ENCODE peak calls at places on chromosomes 5 and 9, in four cellular contexts. Z is H1, J is HepG2, B is K562. F is an unnamed sample.

GRCh38 chr9:69279084-69279729 is 45.8 kb upstream of the ENTREP1 start:
- DNase-seq in J (no peak), Z (no peak), B (no peak), F (no peak)

GRCh38 chr5:149552038-149552494 is 827 bp upstream of the CSNK1A1 start:
- DNase-seq in B (no peak), Z (no peak), J (no peak), F (no peak)

GRCh38 chr9:26604076-26604662 is 288.4 kb downstream of the CAAP1 start:
- DNase-seq in J (no peak), B (no peak), Z (no peak), F (no peak)

GRCh38 chr9:4117835-4118610 is 181.8 kb downstream of the GLIS3 start:
- DNase-seq in B (peak; percentile 52), Z (peak; percentile 36), J (peak; percentile 9), F (peak; percentile 87)

GRCh38 chr5:181129601-181130000 is 1.4 kb downstream of the OR2V1 start:
- DNase-seq in Z (no peak), B (no peak), J (no peak), F (no peak)

GRCh38 chr5:107384256-107384655 is 286.5 kb downstream of the EFNA5 start:
- DNase-seq in J (no peak), Z (no peak), B (no peak), F (no peak)

GRCh38 chr5:38978036-38978435 is 96.2 kb downstream of the RICTOR start:
- DNase-seq in J (no peak), Z (no peak), B (no peak), F (no peak)

GRCh38 chr5:3222924-3223323 is 372.7 kb upstream of the IRX1 start:
- DNase-seq in B (no peak), Z (no peak), J (no peak), F (no peak)

GRCh38 chr5:60544162-60544561 is 155.8 kb downstream of the DEPDC1B start:
- DNase-seq in Z (no peak), J (no peak), B (no peak), F (no peak)

GRCh38 chr5:10229306-10230048 is 20.2 kb downstream of the ATPSCKMT start:
- DNase-seq in Z (no peak), J (no peak), B (peak; percentile 18), F (no peak)

GRCh38 chr5:146165469-146165868 is 17.0 kb downstream of the LARS1 start:
- DNase-seq in J (no peak), Z (no peak), B (no peak), F (no peak)

GRCh38 chr5:95838552-95838951 is 16.0 kb upstream of the GLRX start:
- DNase-seq in B (no peak), J (no peak), Z (no peak), F (no peak)

GRCh38 chr9:38486837-38487236 is 62.6 kb upstream of the IGFBPL1 start:
- DNase-seq in B (no peak), J (no peak), Z (no peak), F (peak; percentile 26)

GRCh38 chr9:130493476-130493875 is 48.7 kb downstream of the ASS1 start:
- DNase-seq in Z (no peak), B (no peak), J (no peak), F (no peak)

GRCh38 chr9:111477677-111478076 is 6.5 kb downstream of the ECPAS start:
- DNase-seq in J (no peak), B (no peak), Z (no peak), F (no peak)

GRCh38 chr9:115211413-115212204 is 93.7 kb upstream of the TNC start:
- DNase-seq in Z (no peak), B (no peak), J (no peak), F (no peak)

GRCh38 chr9:123318961-123319421 is 37.0 kb upstream of the CRB2 start:
- DNase-seq in Z (no peak), B (no peak), J (no peak), F (no peak)

GRCh38 chr5:6705959-6706358 is 7.3 kb upstream of the TENT4A start:
- DNase-seq in Z (no peak), J (no peak), B (no peak), F (no peak)

GRCh38 chr5:146726020-146726419 is 152.5 kb downstream of the PPP2R2B start:
- DNase-seq in J (no peak), B (no peak), Z (no peak), F (no peak)

GRCh38 chr5:94577466-94578245 is 40.7 kb downstream of the KIAA0825 start:
- DNase-seq in Z (no peak), J (no peak), B (no peak), F (no peak)

GRCh38 chr5:72248352-72249032 is 71.5 kb downstream of the MRPS27 start:
- DNase-seq in B (peak; percentile 49), J (no peak), Z (no peak), F (no peak)

GRCh38 chr9:128411373-128412119 is 9.1 kb upstream of the CERCAM start:
- DNase-seq in B (no peak), Z (no peak), J (no peak), F (no peak)

GRCh38 chr5:157575096-157575872 is at the start of gene ADAM19:
- DNase-seq in J (no peak), Z (peak; percentile 47), B (peak; percentile 53), F (peak; percentile 73)

GRCh38 chr9:34623386-34624235 is 3.3 kb upstream of the DCTN3 start:
- DNase-seq in Z (no peak), B (no peak), J (no peak), F (peak; percentile 28)

GRCh38 chr5:124519396-124519795 is 227.0 kb downstream of the ZNF608 start:
- DNase-seq in J (no peak), B (no peak), Z (no peak), F (no peak)

GRCh38 chr5:170865622-170866021 is 3.8 kb downstream of the RANBP17 start:
- DNase-seq in Z (no peak), J (no peak), B (no peak), F (no peak)

GRCh38 chr5:91820874-91821273 is 437.8 kb upstream of the ARRDC3 start:
- DNase-seq in B (no peak), Z (no peak), J (no peak), F (no peak)

GRCh38 chr9:105608685-105609598 is 51.0 kb downstream of the FKTN start:
- DNase-seq in J (peak; percentile 50), Z (no peak), B (peak; percentile 69), F (no peak)

GRCh38 chr5:43039468-43040286 is 442 bp downstream of the ANXA2R start:
- DNase-seq in Z (no peak), J (peak; percentile 50), B (peak; percentile 89), F (peak; percentile 53)

GRCh38 chr9:70406446-70406862 is 8.0 kb downstream of the KLF9 start:
- DNase-seq in Z (no peak), J (no peak), B (peak; percentile 40), F (no peak)

GRCh38 chr9:115216873-115217272 is 98.9 kb upstream of the TNC start:
- DNase-seq in J (no peak), B (no peak), Z (no peak), F (no peak)

GRCh38 chr5:73229271-73229670 is 56.3 kb downstream of the TMEM174 start:
- DNase-seq in B (no peak), Z (no peak), J (no peak), F (no peak)

GRCh38 chr5:180396931-180397330 is 43.8 kb upstream of the GFPT2 start:
- DNase-seq in J (no peak), B (no peak), Z (no peak), F (no peak)

DNA sequence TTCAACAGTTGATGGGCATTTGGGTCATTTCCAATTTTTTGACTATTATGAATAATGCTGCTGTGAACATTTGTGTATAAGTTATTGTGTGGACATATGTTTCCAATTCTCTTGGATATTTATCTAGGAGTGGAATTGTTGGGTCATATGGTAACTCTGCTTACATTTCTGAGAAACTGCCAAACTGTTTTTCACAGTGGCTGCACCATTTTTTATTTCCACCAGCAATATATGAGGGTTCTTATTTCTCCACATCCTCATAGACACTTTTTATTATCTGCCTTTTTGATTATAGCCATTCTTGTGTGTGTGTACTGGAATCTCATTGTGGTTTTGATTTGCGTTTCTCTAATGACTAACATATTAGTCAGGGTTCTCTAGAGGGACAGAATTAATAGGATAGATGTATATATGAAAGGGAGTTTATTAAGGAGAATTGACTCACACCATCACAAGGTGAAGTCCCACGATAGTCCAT is 14.7 kb upstream of the MED27 start:
- DNase-seq in B (no peak), J (no peak), Z (no peak), F (no peak)
- TF ChIP-seq JUN in B (no peak), J (no peak), Z (no peak), F (no peak)

GRCh38 chr9:100098887-100099721 is at the start of the genes ERP44 and INVS:
- DNase-seq in Z (peak; percentile 96), J (peak; percentile 98), B (peak; percentile 99), F (peak; percentile 98)

GRCh38 chr9:100101608-100102007 is 2.6 kb downstream of the INVS start:
- DNase-seq in B (peak; percentile 67), Z (no peak), J (no peak), F (no peak)

GRCh38 chr9:100100268-100100667 is 1.2 kb downstream of the INVS start:
- DNase-seq in Z (no peak), B (peak; percentile 47), J (no peak), F (no peak)

GRCh38 chr9:100098241-100098886 is 436 bp downstream of the ERP44 start:
- DNase-seq in B (peak; percentile 66), Z (no peak), J (peak; percentile 83), F (peak; percentile 72)

GRCh38 chr9:100099722-100100042 is 639 bp downstream of the INVS start:
- DNase-seq in J (peak; percentile 35), B (peak; percentile 41), Z (no peak), F (no peak)
- TF ChIP-seq SP1 in J (no peak), B (no peak), Z (no peak), F (no peak)

DNA sequence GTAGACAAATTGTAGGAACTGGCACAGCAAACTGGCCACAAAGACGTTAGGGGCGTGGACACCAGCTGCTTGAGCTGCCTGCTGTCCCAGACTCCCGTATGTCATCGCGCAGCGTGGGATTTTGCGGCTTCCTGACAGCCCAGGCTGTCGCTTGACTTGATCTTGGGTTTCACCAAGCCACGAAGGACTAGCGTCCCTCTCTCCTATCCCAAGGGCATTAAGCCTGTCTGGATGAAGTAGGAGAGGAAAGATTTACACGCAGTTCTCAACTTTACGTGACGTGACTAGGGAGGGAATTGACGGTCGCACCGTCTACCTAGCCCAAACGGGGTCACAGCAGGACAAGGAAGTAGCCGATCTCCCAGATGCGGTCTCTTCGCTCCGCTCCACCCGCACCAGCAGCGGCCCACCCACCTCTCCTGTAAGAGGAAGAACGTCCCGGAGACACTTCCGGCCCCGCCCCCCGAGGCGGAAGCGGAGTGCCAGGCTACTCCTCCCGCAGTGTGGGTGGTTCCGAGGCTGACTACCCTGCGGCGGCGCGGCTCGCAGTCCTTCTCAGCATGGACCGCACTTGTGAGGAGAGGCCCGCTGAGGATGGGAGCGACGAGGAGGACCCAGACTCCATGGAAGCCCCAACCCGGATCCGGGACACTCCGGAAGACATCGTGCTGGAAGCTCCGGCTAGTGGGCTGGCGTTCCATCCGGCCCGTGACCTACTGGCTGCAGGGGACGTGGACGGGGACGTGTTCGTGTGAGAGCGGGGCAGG is at the start of gene WDR55:
- DNase-seq in Z (peak; percentile 79), J (peak; percentile 90), B (peak; percentile 98), F (peak; percentile 95)
- TF ChIP-seq JUN in Z (no peak), J (no peak), B (no peak), F (peak; percentile 19)

GRCh38 chr9:114098021-114098659 is 952 bp downstream of the KIF12 start:
- DNase-seq in B (peak; percentile 21), J (no peak), Z (no peak), F (peak; percentile 75)

GRCh38 chr9:114099523-114100270 is 605 bp upstream of the KIF12 start:
- DNase-seq in Z (no peak), B (no peak), J (no peak), F (no peak)

GRCh38 chr9:114097613-114098020 is 1.5 kb downstream of the KIF12 start:
- DNase-seq in Z (no peak), J (no peak), B (no peak), F (no peak)

GRCh38 chr9:114100536-114100935 is 1.4 kb upstream of the KIF12 start:
- DNase-seq in Z (no peak), B (no peak), J (no peak), F (no peak)

GRCh38 chr9:114098660-114099522 is at the start of gene KIF12:
- DNase-seq in J (peak; percentile 74), Z (no peak), B (peak; percentile 37), F (peak; percentile 89)
- TF ChIP-seq SP1 in J (no peak), Z (no peak), B (no peak), F (no peak)